ENCODE peak calls at places on chromosomes 6 and 20, in five cellular contexts. L is upper lobe of right lung, U is AG04450, J is right atrium auricular region, O is epithelial cell of proximal tubule. K is an unnamed sample.

GRCh38 chr20:22962567-22963439 is 72.3 kb upstream of the SSTR4 start:
- DNase-seq in O (peak), L (no peak), U (no peak), J (no peak), K (peak)

GRCh38 chr20:31945790-31946189 is 6.1 kb downstream of the PDRG1 start:
- DNase-seq in U (no peak), L (no peak), J (no peak), O (no peak), K (peak)

GRCh38 chr20:47677314-47678129 is 107.8 kb downstream of the SULF2 start:
- DNase-seq in J (no peak), L (peak), O (no peak), U (no peak), K (peak)

GRCh38 chr6:150894191-150894744 is 28.8 kb downstream of the MTHFD1L start:
- DNase-seq in U (no peak), J (peak), L (no peak), O (no peak), K (no peak)

GRCh38 chr6:45587229-45588060 is 209.7 kb upstream of the SUPT3H start:
- DNase-seq in U (no peak), L (no peak), J (no peak), O (no peak), K (no peak)

GRCh38 chr6:167523426-167523825 is 198.5 kb downstream of the TTLL2 start:
- DNase-seq in J (no peak), L (no peak), O (no peak), U (no peak), K (no peak)

GRCh38 chr20:32792316-32792715 is 27.4 kb upstream of the MAPRE1 start:
- DNase-seq in U (no peak), L (no peak), O (no peak), J (no peak), K (peak)

GRCh38 chr20:49563015-49563980 is 4.6 kb downstream of the PTGIS start:
- DNase-seq in J (peak), U (no peak), L (no peak), O (no peak), K (no peak)

GRCh38 chr6:66986940-66987339 is 1279.9 kb upstream of the EYS start:
- DNase-seq in J (no peak), L (no peak), U (no peak), O (no peak), K (no peak)

GRCh38 chr20:48921883-48922867 is 664 bp downstream of the ARFGEF2 start:
- DNase-seq in O (no peak), J (no peak), L (no peak), U (no peak), K (no peak)

GRCh38 chr6:49269190-49269589 is 193.9 kb downstream of the MMUT start:
- DNase-seq in O (no peak), L (no peak), U (no peak), J (no peak), K (peak)

DNA sequence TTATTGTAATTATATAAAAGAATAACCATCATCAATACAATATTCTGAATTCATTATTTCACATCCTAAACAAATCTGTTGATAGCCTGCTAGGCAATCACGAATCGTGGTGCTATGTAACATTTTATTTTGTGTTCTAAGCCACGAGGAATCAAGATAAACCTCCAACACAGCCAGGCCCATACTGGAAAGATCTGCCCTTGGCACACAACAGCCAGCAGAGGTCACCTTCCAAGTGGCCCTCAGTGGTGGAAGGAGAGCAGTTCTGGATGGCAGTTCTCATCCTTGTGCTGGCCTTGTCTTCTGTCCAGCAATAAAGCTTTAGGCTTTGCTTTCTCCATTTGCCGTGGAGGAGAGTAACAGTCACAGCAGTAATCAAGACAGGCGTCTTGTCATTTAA is 13.2 kb downstream of the ZNF831 start:
- DNase-seq in U (no peak), O (no peak), J (peak), L (no peak), K (no peak)
- TF ChIP-seq CTCF in U (no peak), O (no peak), J (no peak), L (no peak), K (no peak)

DNA sequence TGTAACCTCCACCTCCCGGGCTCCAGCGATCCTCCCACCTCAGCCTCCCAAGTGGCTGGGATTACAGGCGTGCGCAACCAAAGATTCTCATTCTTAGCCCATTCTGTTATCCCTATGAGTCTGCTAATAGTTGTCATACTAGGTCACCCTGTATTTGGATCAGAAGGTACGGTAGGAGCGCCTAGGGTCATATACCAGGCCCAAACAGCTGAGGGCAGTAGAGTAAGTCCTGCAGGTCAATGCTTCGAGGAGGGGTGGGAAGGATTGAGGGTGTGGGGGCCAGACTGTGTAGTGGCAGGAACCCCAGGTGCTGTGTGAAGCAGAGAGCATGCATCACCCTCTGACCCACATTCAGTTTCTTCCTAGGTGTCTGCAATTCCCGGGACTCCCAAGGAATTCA is 22.7 kb upstream of the POU5F1 start:
- DNase-seq in U (no peak), O (no peak), L (peak), J (no peak), K (no peak)
- TF ChIP-seq CTCF in U (no peak), O (peak), L (no peak), J (no peak), K (no peak)

DNA sequence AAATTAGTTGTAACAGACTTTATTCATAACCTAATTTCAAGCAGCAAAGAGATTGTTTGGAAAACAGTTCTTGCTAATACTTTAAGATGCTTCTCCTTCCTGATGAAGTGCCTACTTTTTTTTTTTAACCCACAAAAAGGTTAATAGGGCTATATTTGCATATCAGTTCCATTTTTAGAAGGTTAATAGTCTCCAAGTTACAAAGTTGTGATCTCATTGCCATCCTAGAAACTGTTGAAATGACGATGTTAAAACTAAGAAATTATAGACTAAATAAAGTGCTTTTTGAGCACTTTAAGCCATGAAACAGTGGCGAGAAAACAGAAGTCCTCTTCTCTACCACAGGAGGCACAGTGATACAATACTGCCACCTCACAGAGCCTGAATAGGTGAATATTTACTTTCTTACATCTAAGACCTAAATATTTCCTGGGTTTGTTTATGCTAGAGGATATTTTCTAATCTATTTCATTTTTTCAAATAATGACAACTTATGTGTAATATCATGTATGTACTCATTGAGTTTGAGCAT is 5.3 kb downstream of the RNF144B start:
- DNase-seq in O (no peak), U (no peak), J (no peak), L (no peak), K (no peak)
- TF ChIP-seq CTCF in O (peak), U (no peak), J (no peak), L (no peak), K (no peak)

DNA sequence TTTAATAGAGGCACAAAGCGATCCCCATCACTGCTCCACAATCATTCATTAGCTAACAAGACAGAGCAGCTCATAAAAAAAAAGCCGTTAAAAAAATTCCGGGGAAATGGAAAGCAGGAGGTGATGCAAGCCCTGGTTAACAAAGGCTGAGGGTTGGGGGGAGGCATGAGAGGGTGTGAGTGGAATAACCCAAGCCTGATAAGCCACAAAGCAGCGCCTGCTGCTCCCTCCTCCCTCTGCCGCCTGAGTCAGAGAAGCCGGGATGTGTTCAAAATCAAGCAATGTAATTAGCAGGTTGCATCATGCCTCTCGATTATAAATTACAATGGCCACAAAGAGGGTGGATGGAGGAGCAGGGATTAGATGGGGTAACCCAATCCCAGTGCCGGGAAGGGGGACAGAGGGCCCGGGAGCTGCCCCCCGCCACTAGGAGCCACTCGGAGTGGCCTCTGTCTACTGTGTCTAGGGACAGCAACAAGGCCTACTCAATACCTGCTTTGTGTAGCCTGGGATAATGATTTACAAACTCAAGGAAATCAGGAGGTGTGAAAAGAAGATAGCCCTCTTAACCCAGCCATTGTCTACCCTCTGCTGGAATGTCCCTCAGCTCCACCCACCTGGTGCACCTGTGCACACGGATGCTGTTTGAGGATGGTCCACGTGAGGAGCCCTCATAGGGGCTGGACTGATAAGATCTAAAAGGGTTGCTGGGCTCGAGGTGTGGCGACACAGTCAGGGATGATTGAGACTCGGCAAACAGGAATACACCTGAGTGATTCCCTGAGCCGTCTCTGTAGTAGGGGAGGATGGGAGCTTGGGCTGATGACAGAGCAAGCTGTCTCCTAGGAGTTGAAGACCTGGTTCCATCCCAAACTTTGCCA is 156.9 kb downstream of the VEGFA start:
- DNase-seq in U (peak), O (peak), J (peak), L (peak), K (peak)
- TF ChIP-seq CTCF in U (no peak), O (peak), J (no peak), L (no peak), K (peak)

DNA sequence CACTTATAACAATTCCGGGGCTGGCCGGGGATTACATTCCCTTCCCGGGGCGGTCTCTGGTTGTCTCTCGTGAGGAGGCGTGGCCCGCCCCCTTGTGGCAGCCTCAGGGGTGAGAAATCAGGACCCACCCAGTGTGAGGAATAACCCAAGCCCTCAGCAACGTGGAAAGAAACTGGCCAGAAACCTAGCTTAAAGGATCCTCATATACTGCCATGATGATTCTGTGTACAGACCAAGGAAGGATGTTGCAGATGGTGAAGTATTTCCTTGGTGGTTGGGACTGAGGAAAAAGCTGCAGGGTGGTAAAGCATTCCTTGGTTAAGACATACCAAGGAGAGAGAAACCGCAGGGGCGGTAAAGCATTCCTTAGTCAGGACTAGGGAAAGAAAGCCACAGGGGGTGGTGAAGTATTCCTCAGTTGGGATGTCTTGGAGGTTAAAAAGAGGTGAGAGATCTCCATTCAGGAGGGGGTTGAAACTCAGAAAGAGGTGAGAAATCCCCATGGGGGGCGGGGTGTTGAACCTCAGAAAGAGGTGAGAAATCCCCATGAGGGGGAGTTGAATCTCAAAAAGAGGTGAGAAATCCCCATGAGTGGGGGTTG is 238.2 kb downstream of the RNGTT start:
- DNase-seq in L (no peak), O (peak), J (no peak), U (peak), K (peak)
- TF ChIP-seq CTCF in L (no peak), O (peak), J (no peak), U (peak), K (peak)

DNA sequence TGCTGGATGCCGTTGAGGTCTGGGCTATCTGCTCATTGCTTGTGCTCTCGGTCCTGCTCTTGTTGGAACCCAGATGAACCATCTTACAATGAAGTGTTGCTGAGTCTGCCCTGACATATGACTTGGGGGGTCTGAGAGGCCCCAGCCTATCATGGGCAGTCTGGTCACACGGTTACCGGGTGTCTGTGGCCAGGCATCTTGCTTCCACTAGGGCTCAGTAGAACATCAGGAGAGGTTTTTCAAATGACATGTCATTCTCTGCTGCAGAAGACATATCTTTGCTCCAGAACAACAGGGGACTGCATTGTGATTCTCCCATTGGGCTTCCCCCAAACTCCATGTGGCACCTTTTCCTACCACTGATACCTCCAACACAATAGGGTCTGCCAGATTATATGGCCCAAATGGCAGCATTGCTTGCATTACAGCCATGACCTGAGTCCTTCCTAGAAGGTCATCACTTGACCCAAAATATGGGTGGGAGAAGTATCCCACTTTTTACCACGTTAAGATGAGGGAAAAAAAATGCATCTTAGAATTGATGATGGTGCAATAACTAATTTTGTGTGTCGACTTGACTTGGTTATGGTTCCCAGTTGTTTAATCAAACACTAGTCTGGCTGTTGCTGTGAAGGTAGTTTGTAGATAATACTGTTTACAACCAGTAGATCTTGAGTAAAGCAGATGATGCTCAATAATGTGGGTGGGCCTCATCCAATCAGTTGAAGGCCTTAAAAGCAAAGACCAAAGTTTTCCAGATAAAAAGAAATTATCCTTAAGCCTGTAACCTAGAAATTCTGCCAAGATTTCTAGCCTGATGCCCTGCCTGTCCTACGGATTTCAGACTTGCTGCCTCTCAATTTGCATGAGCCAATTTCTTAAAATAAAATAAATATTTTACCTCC is 241.0 kb downstream of the QKI start:
- DNase-seq in L (no peak), O (no peak), U (no peak), J (no peak), K (no peak)
- TF ChIP-seq CTCF in L (no peak), O (no peak), U (no peak), J (no peak), K (peak)

DNA sequence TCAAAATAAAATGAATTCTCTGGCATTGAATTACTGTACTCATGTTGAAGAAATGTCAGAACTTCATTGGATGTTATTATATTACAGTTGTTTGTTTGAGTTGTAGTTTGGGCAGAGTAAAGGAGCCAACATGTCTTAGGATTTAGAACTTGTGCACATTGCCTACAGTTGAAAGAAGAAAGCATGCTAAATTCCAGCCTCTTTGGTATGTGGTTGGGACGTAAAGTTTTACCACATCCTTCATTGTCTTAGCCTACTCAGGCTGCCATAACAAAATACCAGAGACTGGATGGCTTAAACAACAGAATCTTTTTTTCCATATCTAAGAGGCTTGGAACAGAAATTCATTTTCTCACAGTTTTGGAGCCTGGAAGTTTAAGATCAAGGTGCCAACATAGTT is 42.4 kb downstream of the HFE start:
- DNase-seq in U (no peak), L (no peak), J (no peak), O (no peak), K (no peak)
- TF ChIP-seq CTCF in U (no peak), L (no peak), J (no peak), O (no peak), K (no peak)

DNA sequence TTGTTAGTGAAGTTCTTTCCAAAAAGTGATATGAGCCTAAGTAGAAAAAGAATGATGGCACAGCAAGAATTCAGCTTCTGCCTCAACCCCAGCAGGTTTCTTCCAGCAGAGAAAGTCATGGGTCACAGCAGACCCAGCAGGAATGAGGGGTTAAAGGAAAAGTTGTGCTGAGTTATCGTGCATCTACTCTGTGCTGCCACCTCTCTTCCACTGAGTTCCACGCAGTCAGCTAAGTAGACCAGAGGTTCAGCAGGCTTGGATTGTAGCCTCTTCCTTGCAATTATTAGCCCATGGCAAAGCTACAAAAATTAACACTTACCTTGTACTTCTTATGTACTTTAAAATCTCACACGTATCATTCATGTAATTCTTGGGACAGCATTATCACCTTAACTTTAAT is 510.8 kb downstream of the PTPRT start:
- DNase-seq in J (no peak), O (no peak), L (no peak), U (no peak), K (no peak)
- TF ChIP-seq CTCF in J (no peak), O (peak), L (peak), U (no peak), K (no peak)

GRCh38 chr6:112007254-112007653 is 46.6 kb upstream of the CCN6 start:
- DNase-seq in J (no peak), O (no peak), L (no peak), U (no peak), K (no peak)

GRCh38 chr6:112007805-112008204 is 46.1 kb upstream of the CCN6 start:
- DNase-seq in L (no peak), O (no peak), J (no peak), U (no peak), K (peak)

GRCh38 chr6:112013051-112013450 is 40.9 kb upstream of the CCN6 start:
- DNase-seq in J (no peak), O (no peak), U (no peak), L (no peak), K (no peak)

GRCh38 chr6:112008482-112008881 is 45.4 kb upstream of the CCN6 start:
- DNase-seq in U (no peak), J (no peak), O (no peak), L (no peak), K (no peak)

GRCh38 chr6:112010328-112010727 is 43.6 kb upstream of the CCN6 start:
- DNase-seq in O (no peak), J (no peak), U (no peak), L (no peak), K (no peak)
- TF ChIP-seq CTCF in O (peak), J (no peak), U (no peak), L (no peak), K (peak)

DNA sequence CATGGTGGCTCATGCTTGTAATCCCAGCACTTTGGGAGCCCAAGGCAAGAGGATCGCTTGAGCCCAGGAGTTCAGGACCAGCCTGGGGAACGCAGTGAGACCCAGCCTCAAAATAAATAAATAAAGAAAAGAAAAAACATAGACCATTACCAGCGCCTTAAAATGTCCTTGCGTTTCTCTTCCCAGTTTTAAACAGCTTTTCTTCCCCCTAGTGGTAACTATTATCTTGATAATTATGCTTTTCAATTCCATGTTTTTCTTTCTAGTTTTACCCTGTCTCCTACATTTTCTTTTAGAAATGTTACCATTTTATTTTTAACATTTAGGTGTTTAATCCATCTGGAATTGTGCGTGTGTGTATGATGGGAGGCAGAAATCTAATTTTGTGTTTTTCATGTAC is 24.4 kb downstream of the DNAH8 start:
- DNase-seq in J (no peak), L (no peak), U (no peak), O (no peak), K (peak)
- TF ChIP-seq CTCF in J (no peak), L (peak), U (peak), O (peak), K (peak)